ENCODE peak calls at places on chromosomes 13 and 19, in six cellular contexts. One of them, this sample, is unnamed.

GRCh38 chr19:34838248-34838647 is 65.2 kb upstream of the ZNF599 start:
- DNase-seq in M059J: peak
- DNase-seq in transverse colon: no peak
- DNase-seq in H54: no peak
- DNase-seq in epithelial cell of esophagus: peak
- DNase-seq in T-helper 1 cell: no peak
- DNase-seq in this sample: no peak

GRCh38 chr19:594265-594870 is 4.7 kb downstream of the HCN2 start:
- DNase-seq in T-helper 1 cell: no peak
- DNase-seq in epithelial cell of esophagus: no peak
- DNase-seq in H54: no peak
- DNase-seq in M059J: no peak
- DNase-seq in transverse colon: no peak
- DNase-seq in this sample: no peak

GRCh38 chr13:92317066-92317465 is 909.5 kb upstream of the GPC6 start:
- DNase-seq in epithelial cell of esophagus: no peak
- DNase-seq in H54: no peak
- DNase-seq in transverse colon: no peak
- DNase-seq in M059J: peak
- DNase-seq in T-helper 1 cell: no peak
- DNase-seq in this sample: no peak

GRCh38 chr19:46499692-46500091 is 4.0 kb upstream of the PNMA8B start:
- DNase-seq in M059J: no peak
- DNase-seq in H54: no peak
- DNase-seq in T-helper 1 cell: no peak
- DNase-seq in transverse colon: no peak
- DNase-seq in epithelial cell of esophagus: no peak
- DNase-seq in this sample: no peak

GRCh38 chr19:44573647-44574046 is 39.7 kb upstream of the IGSF23 start:
- DNase-seq in T-helper 1 cell: no peak
- DNase-seq in transverse colon: no peak
- DNase-seq in M059J: no peak
- DNase-seq in H54: no peak
- DNase-seq in epithelial cell of esophagus: no peak
- DNase-seq in this sample: no peak

GRCh38 chr19:40745402-40745780 is 4.9 kb downstream of the ACTMAP start:
- DNase-seq in M059J: peak
- DNase-seq in transverse colon: no peak
- DNase-seq in T-helper 1 cell: no peak
- DNase-seq in epithelial cell of esophagus: no peak
- DNase-seq in H54: no peak
- DNase-seq in this sample: no peak

GRCh38 chr13:29758591-29759114 is 91.8 kb downstream of the UBL3 start:
- DNase-seq in epithelial cell of esophagus: peak
- DNase-seq in transverse colon: peak
- DNase-seq in M059J: peak
- DNase-seq in H54: no peak
- DNase-seq in T-helper 1 cell: peak
- DNase-seq in this sample: peak

GRCh38 chr19:16022681-16023557 is 53.4 kb upstream of the TPM4 start:
- DNase-seq in M059J: no peak
- DNase-seq in epithelial cell of esophagus: no peak
- DNase-seq in transverse colon: no peak
- DNase-seq in T-helper 1 cell: no peak
- DNase-seq in H54: no peak
- DNase-seq in this sample: no peak

GRCh38 chr13:94192576-94192975 is 286.9 kb downstream of the DCT start:
- DNase-seq in T-helper 1 cell: no peak
- DNase-seq in epithelial cell of esophagus: peak
- DNase-seq in H54: no peak
- DNase-seq in M059J: peak
- DNase-seq in transverse colon: peak
- DNase-seq in this sample: no peak

GRCh38 chr13:106381083-106381482 is 154.4 kb downstream of the EFNB2 start:
- DNase-seq in T-helper 1 cell: no peak
- DNase-seq in M059J: no peak
- DNase-seq in H54: no peak
- DNase-seq in epithelial cell of esophagus: no peak
- DNase-seq in transverse colon: no peak
- DNase-seq in this sample: no peak

GRCh38 chr13:37701972-37702371 is 103.4 kb upstream of the POSTN start:
- DNase-seq in H54: peak
- DNase-seq in T-helper 1 cell: no peak
- DNase-seq in M059J: peak
- DNase-seq in transverse colon: no peak
- DNase-seq in epithelial cell of esophagus: peak
- DNase-seq in this sample: no peak

GRCh38 chr13:28306325-28306724 is 168.0 kb downstream of the PAN3 start:
- DNase-seq in T-helper 1 cell: no peak
- DNase-seq in transverse colon: no peak
- DNase-seq in epithelial cell of esophagus: no peak
- DNase-seq in H54: no peak
- DNase-seq in M059J: no peak
- DNase-seq in this sample: no peak

GRCh38 chr19:49085020-49085867 is at the start of gene SNRNP70:
- DNase-seq in H54: peak
- DNase-seq in epithelial cell of esophagus: peak
- DNase-seq in M059J: peak
- DNase-seq in transverse colon: peak
- DNase-seq in T-helper 1 cell: peak
- DNase-seq in this sample: peak

GRCh38 chr19:16801599-16801998 is 27.6 kb upstream of the SIN3B start:
- DNase-seq in H54: peak
- DNase-seq in transverse colon: no peak
- DNase-seq in epithelial cell of esophagus: peak
- DNase-seq in M059J: peak
- DNase-seq in T-helper 1 cell: no peak
- DNase-seq in this sample: no peak

GRCh38 chr13:88329066-88329465 is 657.9 kb downstream of the SLITRK5 start:
- DNase-seq in T-helper 1 cell: no peak
- DNase-seq in M059J: no peak
- DNase-seq in transverse colon: no peak
- DNase-seq in H54: no peak
- DNase-seq in epithelial cell of esophagus: no peak
- DNase-seq in this sample: no peak

GRCh38 chr19:16495982-16496612 is at the start of the genes C19orf44 and CALR3:
- DNase-seq in T-helper 1 cell: peak
- DNase-seq in epithelial cell of esophagus: peak
- DNase-seq in H54: peak
- DNase-seq in M059J: peak
- DNase-seq in transverse colon: peak
- DNase-seq in this sample: peak

GRCh38 chr19:14185158-14185557 is 20.8 kb downstream of the ADGRL1 start:
- DNase-seq in epithelial cell of esophagus: no peak
- DNase-seq in M059J: no peak
- DNase-seq in H54: no peak
- DNase-seq in T-helper 1 cell: no peak
- DNase-seq in transverse colon: no peak
- DNase-seq in this sample: no peak

GRCh38 chr19:42965204-42965603 is 28.2 kb upstream of the PSG7 start:
- DNase-seq in epithelial cell of esophagus: peak
- DNase-seq in M059J: peak
- DNase-seq in transverse colon: no peak
- DNase-seq in T-helper 1 cell: no peak
- DNase-seq in H54: peak
- DNase-seq in this sample: no peak

GRCh38 chr13:74325106-74325505 is 190.9 kb upstream of the KLF12 start:
- DNase-seq in H54: no peak
- DNase-seq in epithelial cell of esophagus: peak
- DNase-seq in transverse colon: no peak
- DNase-seq in M059J: peak
- DNase-seq in T-helper 1 cell: no peak
- DNase-seq in this sample: no peak